ENCODE peak calls at places on chromosomes 7 and 10, in nine cellular contexts. One of them, this sample, is unnamed.

GRCh38 chr7:98211221-98211675 is at the start of gene BHLHA15:
- DNase-seq in fibroblast of lung: no peak
- DNase-seq in psoas muscle: no peak
- DNase-seq in PC-9: peak; percentile 45
- DNase-seq in transverse colon: peak; percentile 81
- DNase-seq in OCI-LY7: peak; percentile 59
- DNase-seq in heart left ventricle: no peak
- DNase-seq in SK-N-SH: peak; percentile 91
- DNase-seq in lower lobe of right lung: peak; percentile 73
- DNase-seq in this sample: peak; percentile 52

GRCh38 chr10:126972622-126973414 is 67.6 kb downstream of the DOCK1 start:
- DNase-seq in OCI-LY7: no peak
- DNase-seq in fibroblast of lung: peak; percentile 96
- DNase-seq in heart left ventricle: no peak
- DNase-seq in lower lobe of right lung: no peak
- DNase-seq in SK-N-SH: no peak
- DNase-seq in psoas muscle: no peak
- DNase-seq in PC-9: no peak
- DNase-seq in transverse colon: no peak
- DNase-seq in this sample: no peak

GRCh38 chr10:72297968-72298773 is 24.4 kb downstream of the DDIT4 start:
- DNase-seq in psoas muscle: peak; percentile 98
- DNase-seq in OCI-LY7: peak; percentile 97
- DNase-seq in heart left ventricle: peak; percentile 99
- DNase-seq in transverse colon: peak; percentile 98
- DNase-seq in lower lobe of right lung: peak; percentile 98
- DNase-seq in fibroblast of lung: peak; percentile 97
- DNase-seq in PC-9: peak; percentile 98
- DNase-seq in SK-N-SH: peak; percentile 98
- DNase-seq in this sample: peak; percentile 98

GRCh38 chr7:107833619-107834230 is 30.7 kb upstream of the SLC26A3 start:
- DNase-seq in fibroblast of lung: no peak
- DNase-seq in SK-N-SH: no peak
- DNase-seq in PC-9: no peak
- DNase-seq in transverse colon: no peak
- DNase-seq in psoas muscle: no peak
- DNase-seq in lower lobe of right lung: no peak
- DNase-seq in heart left ventricle: no peak
- DNase-seq in OCI-LY7: no peak
- DNase-seq in this sample: no peak

GRCh38 chr10:42962902-42963231 is 114.0 kb upstream of the RET start:
- DNase-seq in SK-N-SH: no peak
- DNase-seq in lower lobe of right lung: no peak
- DNase-seq in PC-9: no peak
- DNase-seq in OCI-LY7: no peak
- DNase-seq in psoas muscle: no peak
- DNase-seq in transverse colon: peak; percentile 3
- DNase-seq in heart left ventricle: peak; percentile 6
- DNase-seq in fibroblast of lung: no peak
- DNase-seq in this sample: no peak

GRCh38 chr7:81111358-81111757 is 192.5 kb upstream of the SEMA3C start:
- DNase-seq in heart left ventricle: no peak
- DNase-seq in OCI-LY7: no peak
- DNase-seq in psoas muscle: no peak
- DNase-seq in PC-9: peak; percentile 17
- DNase-seq in lower lobe of right lung: no peak
- DNase-seq in transverse colon: no peak
- DNase-seq in SK-N-SH: peak; percentile 18
- DNase-seq in fibroblast of lung: peak; percentile 99
- DNase-seq in this sample: no peak

GRCh38 chr7:72098812-72099211 is 313.3 kb downstream of the CALN1 start:
- DNase-seq in fibroblast of lung: no peak
- DNase-seq in psoas muscle: no peak
- DNase-seq in SK-N-SH: peak; percentile 88
- DNase-seq in heart left ventricle: no peak
- DNase-seq in lower lobe of right lung: no peak
- DNase-seq in OCI-LY7: no peak
- DNase-seq in PC-9: no peak
- DNase-seq in transverse colon: no peak
- DNase-seq in this sample: peak; percentile 97

GRCh38 chr10:15802375-15802949 is 57.8 kb downstream of the MINDY3 start:
- DNase-seq in lower lobe of right lung: no peak
- DNase-seq in SK-N-SH: no peak
- DNase-seq in psoas muscle: no peak
- DNase-seq in OCI-LY7: no peak
- DNase-seq in fibroblast of lung: no peak
- DNase-seq in PC-9: no peak
- DNase-seq in heart left ventricle: no peak
- DNase-seq in transverse colon: no peak
- DNase-seq in this sample: no peak

GRCh38 chr10:96532523-96532922 is 18.8 kb upstream of the TLL2 start:
- DNase-seq in PC-9: no peak
- DNase-seq in OCI-LY7: no peak
- DNase-seq in fibroblast of lung: no peak
- DNase-seq in transverse colon: no peak
- DNase-seq in heart left ventricle: no peak
- DNase-seq in psoas muscle: no peak
- DNase-seq in SK-N-SH: no peak
- DNase-seq in lower lobe of right lung: no peak
- DNase-seq in this sample: no peak

GRCh38 chr10:97463363-97464132 is 17.6 kb downstream of the ZDHHC16 start:
- DNase-seq in fibroblast of lung: peak; percentile 27
- DNase-seq in OCI-LY7: peak; percentile 56
- DNase-seq in lower lobe of right lung: no peak
- DNase-seq in SK-N-SH: peak; percentile 70
- DNase-seq in heart left ventricle: peak; percentile 35
- DNase-seq in psoas muscle: no peak
- DNase-seq in transverse colon: peak; percentile 39
- DNase-seq in PC-9: peak; percentile 54
- DNase-seq in this sample: peak; percentile 49

GRCh38 chr7:82704121-82704520 is 260.5 kb upstream of the CACNA2D1 start:
- DNase-seq in transverse colon: no peak
- DNase-seq in lower lobe of right lung: no peak
- DNase-seq in psoas muscle: no peak
- DNase-seq in OCI-LY7: no peak
- DNase-seq in SK-N-SH: peak; percentile 31
- DNase-seq in PC-9: no peak
- DNase-seq in heart left ventricle: no peak
- DNase-seq in fibroblast of lung: no peak
- DNase-seq in this sample: peak; percentile 27

GRCh38 chr7:152923711-152924110 is 164.2 kb downstream of the ACTR3B start:
- DNase-seq in heart left ventricle: no peak
- DNase-seq in psoas muscle: no peak
- DNase-seq in PC-9: no peak
- DNase-seq in fibroblast of lung: no peak
- DNase-seq in transverse colon: no peak
- DNase-seq in SK-N-SH: peak; percentile 31
- DNase-seq in OCI-LY7: no peak
- DNase-seq in lower lobe of right lung: no peak
- DNase-seq in this sample: no peak

GRCh38 chr7:40599836-40600235 is 465.0 kb downstream of the SUGCT start:
- DNase-seq in PC-9: no peak
- DNase-seq in SK-N-SH: no peak
- DNase-seq in OCI-LY7: no peak
- DNase-seq in transverse colon: no peak
- DNase-seq in lower lobe of right lung: no peak
- DNase-seq in heart left ventricle: no peak
- DNase-seq in psoas muscle: no peak
- DNase-seq in fibroblast of lung: no peak
- DNase-seq in this sample: no peak

GRCh38 chr7:135501402-135501801 is 8.5 kb downstream of the CNOT4 start:
- DNase-seq in SK-N-SH: no peak
- DNase-seq in OCI-LY7: no peak
- DNase-seq in transverse colon: no peak
- DNase-seq in heart left ventricle: no peak
- DNase-seq in PC-9: no peak
- DNase-seq in lower lobe of right lung: no peak
- DNase-seq in fibroblast of lung: peak; percentile 38
- DNase-seq in psoas muscle: no peak
- DNase-seq in this sample: no peak

GRCh38 chr7:76314042-76314721 is 11.7 kb downstream of the HSPB1 start:
- DNase-seq in SK-N-SH: peak; percentile 97
- DNase-seq in heart left ventricle: peak; percentile 96
- DNase-seq in fibroblast of lung: peak; percentile 84
- DNase-seq in psoas muscle: peak; percentile 95
- DNase-seq in OCI-LY7: peak; percentile 94
- DNase-seq in transverse colon: peak; percentile 98
- DNase-seq in lower lobe of right lung: peak; percentile 96
- DNase-seq in PC-9: peak; percentile 96
- DNase-seq in this sample: peak; percentile 97

GRCh38 chr7:110224643-110225042 is 866.3 kb upstream of the LRRN3 start:
- DNase-seq in transverse colon: no peak
- DNase-seq in lower lobe of right lung: no peak
- DNase-seq in heart left ventricle: no peak
- DNase-seq in fibroblast of lung: peak; percentile 13
- DNase-seq in psoas muscle: no peak
- DNase-seq in PC-9: peak; percentile 59
- DNase-seq in OCI-LY7: no peak
- DNase-seq in SK-N-SH: peak; percentile 3
- DNase-seq in this sample: no peak

GRCh38 chr10:50594012-50594411 is 29.7 kb downstream of the SGMS1 start:
- DNase-seq in PC-9: no peak
- DNase-seq in lower lobe of right lung: no peak
- DNase-seq in fibroblast of lung: peak; percentile 81
- DNase-seq in transverse colon: no peak
- DNase-seq in OCI-LY7: no peak
- DNase-seq in SK-N-SH: peak; percentile 47
- DNase-seq in heart left ventricle: no peak
- DNase-seq in psoas muscle: no peak
- DNase-seq in this sample: no peak

GRCh38 chr7:30019387-30019786 is 7.1 kb downstream of the FKBP14 start:
- DNase-seq in psoas muscle: no peak
- DNase-seq in PC-9: no peak
- DNase-seq in heart left ventricle: no peak
- DNase-seq in SK-N-SH: no peak
- DNase-seq in fibroblast of lung: no peak
- DNase-seq in OCI-LY7: no peak
- DNase-seq in transverse colon: no peak
- DNase-seq in lower lobe of right lung: no peak
- DNase-seq in this sample: no peak

DNA sequence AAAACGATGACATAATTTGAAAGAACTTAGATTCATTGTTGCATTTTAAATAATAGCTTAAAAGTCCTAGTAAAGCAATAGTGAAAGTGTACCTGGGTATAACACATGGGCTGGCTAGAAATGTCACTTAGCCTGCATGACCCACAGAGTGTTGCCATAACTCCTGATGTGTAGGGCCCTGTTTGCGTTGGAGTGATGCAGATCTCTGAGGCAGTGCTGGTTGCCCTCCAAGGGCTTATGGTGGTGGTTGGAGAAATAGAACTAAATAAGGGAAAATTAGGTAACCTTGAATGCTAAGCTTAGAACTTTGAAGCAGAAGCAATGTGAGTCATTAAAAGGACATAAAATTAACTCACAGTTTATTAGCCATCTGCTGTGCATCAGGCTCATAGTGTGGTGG is 105.7 kb downstream of the CCNY start:
- DNase-seq in fibroblast of lung: no peak
- DNase-seq in transverse colon: no peak
- DNase-seq in SK-N-SH: no peak
- DNase-seq in heart left ventricle: no peak
- DNase-seq in OCI-LY7: no peak
- DNase-seq in psoas muscle: no peak
- DNase-seq in PC-9: no peak
- DNase-seq in lower lobe of right lung: no peak
- DNase-seq in this sample: no peak
- H3K9me3 ChIP-seq in fibroblast of lung: no peaks in the 10 kb centered on the region
- H3K9me3 ChIP-seq in transverse colon: peaks cover 9% of the 10 kb centered on the region
- H3K9me3 ChIP-seq in SK-N-SH: peaks cover 16% of the 10 kb centered on the region
- H3K9me3 ChIP-seq in heart left ventricle: peaks cover 12% of the 10 kb centered on the region
- H3K9me3 ChIP-seq in OCI-LY7: peaks cover 28% of the 10 kb centered on the region
- H3K9me3 ChIP-seq in psoas muscle: peaks cover 19% of the 10 kb centered on the region
- H3K9me3 ChIP-seq in PC-9: peaks cover 14% of the 10 kb centered on the region
- H3K9me3 ChIP-seq in lower lobe of right lung: peaks cover 43% of the 10 kb centered on the region
- H3K9me3 ChIP-seq in this sample: no peaks in the 10 kb centered on the region

GRCh38 chr10:124093076-124093773 is at the start of gene CHST15:
- DNase-seq in psoas muscle: peak; percentile 58
- DNase-seq in lower lobe of right lung: peak; percentile 65
- DNase-seq in OCI-LY7: peak; percentile 69
- DNase-seq in SK-N-SH: peak; percentile 73
- DNase-seq in transverse colon: peak; percentile 46
- DNase-seq in PC-9: peak; percentile 65
- DNase-seq in fibroblast of lung: peak; percentile 77
- DNase-seq in heart left ventricle: peak; percentile 38
- DNase-seq in this sample: peak; percentile 47
- TF ChIP-seq CTCF in psoas muscle: no peak
- TF ChIP-seq CTCF in lower lobe of right lung: no peak
- TF ChIP-seq CTCF in OCI-LY7: peak; percentile 15
- TF ChIP-seq CTCF in SK-N-SH: no peak
- TF ChIP-seq CTCF in transverse colon: no peak
- TF ChIP-seq CTCF in PC-9: no peak
- TF ChIP-seq CTCF in fibroblast of lung: no peak
- TF ChIP-seq CTCF in heart left ventricle: no peak
- TF ChIP-seq CTCF in this sample: no peak

GRCh38 chr7:139231513-139232376 is 708 bp downstream of the UBN2 start:
- DNase-seq in OCI-LY7: peak; percentile 55
- DNase-seq in PC-9: peak; percentile 49
- DNase-seq in psoas muscle: peak; percentile 26
- DNase-seq in heart left ventricle: peak; percentile 14
- DNase-seq in lower lobe of right lung: peak; percentile 51
- DNase-seq in fibroblast of lung: peak; percentile 34
- DNase-seq in transverse colon: peak; percentile 24
- DNase-seq in SK-N-SH: peak; percentile 83
- DNase-seq in this sample: peak; percentile 41

GRCh38 chr7:139232377-139232717 is 1.3 kb downstream of the UBN2 start:
- DNase-seq in PC-9: no peak
- DNase-seq in OCI-LY7: no peak
- DNase-seq in SK-N-SH: no peak
- DNase-seq in transverse colon: no peak
- DNase-seq in psoas muscle: no peak
- DNase-seq in fibroblast of lung: no peak
- DNase-seq in heart left ventricle: no peak
- DNase-seq in lower lobe of right lung: no peak
- DNase-seq in this sample: peak; percentile 8

GRCh38 chr7:139230484-139230773 is 608 bp upstream of the UBN2 start:
- DNase-seq in SK-N-SH: no peak
- DNase-seq in PC-9: no peak
- DNase-seq in heart left ventricle: peak; percentile 43
- DNase-seq in fibroblast of lung: no peak
- DNase-seq in OCI-LY7: no peak
- DNase-seq in lower lobe of right lung: no peak
- DNase-seq in transverse colon: no peak
- DNase-seq in psoas muscle: no peak
- DNase-seq in this sample: no peak

GRCh38 chr7:139230774-139231512 is at the start of gene UBN2:
- DNase-seq in SK-N-SH: peak; percentile 99
- DNase-seq in OCI-LY7: peak; percentile 96
- DNase-seq in PC-9: peak; percentile 97
- DNase-seq in fibroblast of lung: peak; percentile 95
- DNase-seq in transverse colon: peak; percentile 98
- DNase-seq in lower lobe of right lung: peak; percentile 97
- DNase-seq in psoas muscle: peak; percentile 96
- DNase-seq in heart left ventricle: peak; percentile 95
- DNase-seq in this sample: peak; percentile 96

GRCh38 chr7:139232893-139233292 is 1.9 kb downstream of the UBN2 start:
- DNase-seq in SK-N-SH: no peak
- DNase-seq in psoas muscle: no peak
- DNase-seq in PC-9: no peak
- DNase-seq in fibroblast of lung: peak; percentile 40
- DNase-seq in OCI-LY7: no peak
- DNase-seq in heart left ventricle: no peak
- DNase-seq in transverse colon: no peak
- DNase-seq in lower lobe of right lung: no peak
- DNase-seq in this sample: no peak
- H3K4me3 ChIP-seq in SK-N-SH: peak overlapping the region; percentile 100
- H3K4me3 ChIP-seq in psoas muscle: peak overlapping the region; percentile 99
- H3K4me3 ChIP-seq in PC-9: peak overlapping the region; percentile 98
- H3K4me3 ChIP-seq in fibroblast of lung: peak overlapping the region; percentile 87
- H3K4me3 ChIP-seq in OCI-LY7: peak overlapping the region; percentile 97
- H3K4me3 ChIP-seq in heart left ventricle: no peak overlapping the region
- H3K4me3 ChIP-seq in transverse colon: no peak overlapping the region
- H3K4me3 ChIP-seq in lower lobe of right lung: peak overlapping the region; percentile 94
- H3K4me3 ChIP-seq in this sample: peak overlapping the region; percentile 81

GRCh38 chr10:4780782-4781181 is 45.2 kb upstream of the AKR1E2 start:
- DNase-seq in PC-9: no peak
- DNase-seq in lower lobe of right lung: no peak
- DNase-seq in SK-N-SH: peak; percentile 21
- DNase-seq in heart left ventricle: no peak
- DNase-seq in fibroblast of lung: peak; percentile 77
- DNase-seq in psoas muscle: no peak
- DNase-seq in transverse colon: no peak
- DNase-seq in OCI-LY7: no peak
- DNase-seq in this sample: no peak
- H3K9me3 ChIP-seq in PC-9: peaks cover 4% of the 10 kb centered on the region
- H3K9me3 ChIP-seq in lower lobe of right lung: no peaks in the 10 kb centered on the region
- H3K9me3 ChIP-seq in SK-N-SH: no peaks in the 10 kb centered on the region
- H3K9me3 ChIP-seq in heart left ventricle: no peaks in the 10 kb centered on the region
- H3K9me3 ChIP-seq in fibroblast of lung: no peaks in the 10 kb centered on the region
- H3K9me3 ChIP-seq in psoas muscle: no peaks in the 10 kb centered on the region
- H3K9me3 ChIP-seq in transverse colon: no peaks in the 10 kb centered on the region
- H3K9me3 ChIP-seq in OCI-LY7: no peaks in the 10 kb centered on the region
- H3K9me3 ChIP-seq in this sample: no peaks in the 10 kb centered on the region